ENCODE peak calls at places on chromosomes 7 and 10, in six cellular contexts. One of them, this sample, is unnamed.

GRCh38 chr7:69228212-69228811 is 370.0 kb upstream of the AUTS2 start:
- DNase-seq in heart left ventricle: no peak
- DNase-seq in trophoblast cell: no peak
- DNase-seq in activated CD4-positive, alpha-beta T cell treated with anti-CD3 and anti-CD28 coated beads for 24 hours: no peak
- DNase-seq in ELF-1: no peak
- DNase-seq in fibroblast of the conjunctiva: no peak
- DNase-seq in this sample: no peak

GRCh38 chr7:133293390-133294110 is 40.7 kb downstream of the EXOC4 start:
- DNase-seq in heart left ventricle: no peak
- DNase-seq in trophoblast cell: no peak
- DNase-seq in activated CD4-positive, alpha-beta T cell treated with anti-CD3 and anti-CD28 coated beads for 24 hours: no peak
- DNase-seq in ELF-1: no peak
- DNase-seq in fibroblast of the conjunctiva: no peak
- DNase-seq in this sample: no peak

GRCh38 chr7:20141666-20142065 is 75.5 kb downstream of the MACC1 start:
- DNase-seq in heart left ventricle: no peak
- DNase-seq in trophoblast cell: no peak
- DNase-seq in activated CD4-positive, alpha-beta T cell treated with anti-CD3 and anti-CD28 coated beads for 24 hours: no peak
- DNase-seq in ELF-1: no peak
- DNase-seq in fibroblast of the conjunctiva: no peak
- DNase-seq in this sample: no peak

GRCh38 chr10:29304259-29305030 is 15.6 kb downstream of the LYZL1 start:
- DNase-seq in heart left ventricle: peak
- DNase-seq in trophoblast cell: peak
- DNase-seq in activated CD4-positive, alpha-beta T cell treated with anti-CD3 and anti-CD28 coated beads for 24 hours: no peak
- DNase-seq in ELF-1: peak
- DNase-seq in fibroblast of the conjunctiva: peak
- DNase-seq in this sample: peak

GRCh38 chr10:9823268-9823930 is 1194.3 kb upstream of the CELF2 start:
- DNase-seq in heart left ventricle: no peak
- DNase-seq in trophoblast cell: no peak
- DNase-seq in activated CD4-positive, alpha-beta T cell treated with anti-CD3 and anti-CD28 coated beads for 24 hours: no peak
- DNase-seq in ELF-1: no peak
- DNase-seq in fibroblast of the conjunctiva: no peak
- DNase-seq in this sample: no peak

GRCh38 chr10:3365630-3366029 is 193.0 kb upstream of the PITRM1 start:
- DNase-seq in heart left ventricle: no peak
- DNase-seq in trophoblast cell: no peak
- DNase-seq in activated CD4-positive, alpha-beta T cell treated with anti-CD3 and anti-CD28 coated beads for 24 hours: no peak
- DNase-seq in ELF-1: no peak
- DNase-seq in fibroblast of the conjunctiva: no peak
- DNase-seq in this sample: no peak

GRCh38 chr10:116708386-116708785 is 34.0 kb downstream of the HSPA12A start:
- DNase-seq in heart left ventricle: no peak
- DNase-seq in trophoblast cell: no peak
- DNase-seq in activated CD4-positive, alpha-beta T cell treated with anti-CD3 and anti-CD28 coated beads for 24 hours: no peak
- DNase-seq in ELF-1: no peak
- DNase-seq in fibroblast of the conjunctiva: no peak
- DNase-seq in this sample: no peak

GRCh38 chr7:108328174-108328651 is 128.0 kb downstream of the NRCAM start:
- DNase-seq in heart left ventricle: no peak
- DNase-seq in trophoblast cell: no peak
- DNase-seq in activated CD4-positive, alpha-beta T cell treated with anti-CD3 and anti-CD28 coated beads for 24 hours: no peak
- DNase-seq in ELF-1: peak
- DNase-seq in fibroblast of the conjunctiva: no peak
- DNase-seq in this sample: no peak

GRCh38 chr7:133412942-133413341 is 160.1 kb downstream of the EXOC4 start:
- DNase-seq in heart left ventricle: no peak
- DNase-seq in trophoblast cell: no peak
- DNase-seq in activated CD4-positive, alpha-beta T cell treated with anti-CD3 and anti-CD28 coated beads for 24 hours: no peak
- DNase-seq in ELF-1: no peak
- DNase-seq in fibroblast of the conjunctiva: no peak
- DNase-seq in this sample: no peak

GRCh38 chr10:13831711-13832110 is 244.9 kb downstream of the PRPF18 start:
- DNase-seq in heart left ventricle: no peak
- DNase-seq in trophoblast cell: no peak
- DNase-seq in activated CD4-positive, alpha-beta T cell treated with anti-CD3 and anti-CD28 coated beads for 24 hours: no peak
- DNase-seq in ELF-1: no peak
- DNase-seq in fibroblast of the conjunctiva: no peak
- DNase-seq in this sample: no peak

GRCh38 chr10:100327701-100328009 is 2.4 kb downstream of the PKD2L1 start:
- DNase-seq in heart left ventricle: no peak
- DNase-seq in trophoblast cell: no peak
- DNase-seq in activated CD4-positive, alpha-beta T cell treated with anti-CD3 and anti-CD28 coated beads for 24 hours: no peak
- DNase-seq in ELF-1: no peak
- DNase-seq in fibroblast of the conjunctiva: no peak
- DNase-seq in this sample: no peak

GRCh38 chr7:135236727-135237126 is 3.1 kb downstream of the STRA8 start:
- DNase-seq in heart left ventricle: no peak
- DNase-seq in trophoblast cell: no peak
- DNase-seq in activated CD4-positive, alpha-beta T cell treated with anti-CD3 and anti-CD28 coated beads for 24 hours: no peak
- DNase-seq in ELF-1: no peak
- DNase-seq in fibroblast of the conjunctiva: no peak
- DNase-seq in this sample: no peak

GRCh38 chr10:124013916-124014315 is 79.5 kb downstream of the CHST15 start:
- DNase-seq in heart left ventricle: no peak
- DNase-seq in trophoblast cell: no peak
- DNase-seq in activated CD4-positive, alpha-beta T cell treated with anti-CD3 and anti-CD28 coated beads for 24 hours: no peak
- DNase-seq in ELF-1: no peak
- DNase-seq in fibroblast of the conjunctiva: no peak
- DNase-seq in this sample: no peak

GRCh38 chr10:101614957-101615759 is 27.0 kb downstream of the DPCD start:
- DNase-seq in heart left ventricle: no peak
- DNase-seq in trophoblast cell: no peak
- DNase-seq in activated CD4-positive, alpha-beta T cell treated with anti-CD3 and anti-CD28 coated beads for 24 hours: no peak
- DNase-seq in ELF-1: no peak
- DNase-seq in fibroblast of the conjunctiva: no peak
- DNase-seq in this sample: no peak

GRCh38 chr7:43735403-43735801 is 6.1 kb upstream of the COA1 start:
- DNase-seq in heart left ventricle: no peak
- DNase-seq in trophoblast cell: no peak
- DNase-seq in activated CD4-positive, alpha-beta T cell treated with anti-CD3 and anti-CD28 coated beads for 24 hours: no peak
- DNase-seq in ELF-1: no peak
- DNase-seq in fibroblast of the conjunctiva: no peak
- DNase-seq in this sample: no peak

GRCh38 chr7:54180796-54181195 is 361.4 kb upstream of the VSTM2A start:
- DNase-seq in heart left ventricle: no peak
- DNase-seq in trophoblast cell: no peak
- DNase-seq in activated CD4-positive, alpha-beta T cell treated with anti-CD3 and anti-CD28 coated beads for 24 hours: no peak
- DNase-seq in ELF-1: no peak
- DNase-seq in fibroblast of the conjunctiva: no peak
- DNase-seq in this sample: no peak